ENCODE peak calls at places on chromosomes 13 and 19, in four cellular contexts. I is keratinocyte, Y is GM23338, O is cardiac muscle cell. A is an unnamed sample.

GRCh38 chr13:101552797-101553196 is 100.3 kb downstream of the ITGBL1 start:
- DNase-seq in I (no peak), Y (no peak), O (no peak), A (peak)

GRCh38 chr13:113029487-113030258 is 60.7 kb downstream of the MCF2L start:
- DNase-seq in I (no peak), Y (peak), O (peak), A (no peak)

GRCh38 chr13:76861859-76862258 is 24.3 kb downstream of the KCTD12 start:
- DNase-seq in I (no peak), Y (peak), O (peak), A (no peak)

GRCh38 chr19:45716314-45717130 is 14.2 kb downstream of the FBXO46 start:
- DNase-seq in I (no peak), Y (peak), O (peak), A (no peak)

GRCh38 chr13:50341526-50341925 is 326.3 kb downstream of the KCNRG start:
- DNase-seq in I (no peak), Y (no peak), O (no peak), A (no peak)

GRCh38 chr19:29211562-29212416 is 1.2 kb downstream of the UQCRFS1 start:
- DNase-seq in I (no peak), Y (peak), O (peak), A (peak)

GRCh38 chr13:88071371-88071770 is 400.2 kb downstream of the SLITRK5 start:
- DNase-seq in I (no peak), Y (no peak), O (no peak), A (no peak)

GRCh38 chr19:15123031-15123890 is 16.1 kb downstream of the SYDE1 start:
- DNase-seq in I (no peak), Y (no peak), O (no peak), A (no peak)

GRCh38 chr19:17648097-17648660 is 40.0 kb downstream of the UNC13A start:
- DNase-seq in I (no peak), Y (peak), O (no peak), A (no peak)

GRCh38 chr19:1223018-1223855 is 14.6 kb downstream of the CBARP start:
- DNase-seq in I (no peak), Y (peak), O (no peak), A (no peak)

GRCh38 chr19:19475845-19476828 is 39.2 kb downstream of the TSSK6 start:
- DNase-seq in I (no peak), Y (peak), O (peak), A (no peak)

GRCh38 chr19:28685802-28686201 is 527.1 kb downstream of the UQCRFS1 start:
- DNase-seq in I (no peak), Y (no peak), O (no peak), A (no peak)

GRCh38 chr19:30227661-30228112 is 144.5 kb upstream of the ZNF536 start:
- DNase-seq in I (no peak), Y (peak), O (peak), A (peak)

GRCh38 chr13:82713681-82714405 is 1168.4 kb downstream of the SLITRK1 start:
- DNase-seq in I (no peak), Y (no peak), O (no peak), A (peak)

GRCh38 chr19:45817010-45817724 is 2.1 kb upstream of the RSPH6A start:
- DNase-seq in I (peak), Y (peak), O (peak), A (peak)

GRCh38 chr19:38255759-38256052 is 468 bp downstream of the PPP1R14A start:
- DNase-seq in I (no peak), Y (peak), O (peak), A (no peak)

GRCh38 chr13:110407531-110407930 is 100.4 kb downstream of the COL4A2 start:
- DNase-seq in I (no peak), Y (no peak), O (no peak), A (no peak)

GRCh38 chr19:7497292-7497691 is 8.5 kb upstream of the PEX11G start:
- DNase-seq in I (no peak), Y (peak), O (no peak), A (no peak)

GRCh38 chr19:19040417-19040816 is 7.0 kb downstream of the ARMC6 start:
- DNase-seq in I (no peak), Y (no peak), O (no peak), A (peak)

GRCh38 chr13:23185542-23185941 is 4.8 kb downstream of the SGCG start:
- DNase-seq in I (no peak), Y (no peak), O (no peak), A (no peak)

GRCh38 chr13:109180905-109181425 is 551.6 kb downstream of the MYO16 start:
- DNase-seq in I (no peak), Y (peak), O (no peak), A (peak)
- H3K4me3 ChIP-seq in I (no peak), Y (no peak), O (no peak), A (no peak)

GRCh38 chr19:51125421-51126075 is 842 bp downstream of the SIGLEC9 start:
- DNase-seq in I (no peak), Y (no peak), O (no peak), A (no peak)

GRCh38 chr19:51127032-51127431 is 2.3 kb downstream of the SIGLEC9 start:
- DNase-seq in I (no peak), Y (no peak), O (no peak), A (no peak)

GRCh38 chr19:51123381-51124186 is 1.1 kb upstream of the SIGLEC9 start:
- DNase-seq in I (no peak), Y (no peak), O (no peak), A (no peak)

GRCh38 chr19:51124216-51124615 is 490 bp upstream of the SIGLEC9 start:
- DNase-seq in I (no peak), Y (no peak), O (no peak), A (no peak)

DNA sequence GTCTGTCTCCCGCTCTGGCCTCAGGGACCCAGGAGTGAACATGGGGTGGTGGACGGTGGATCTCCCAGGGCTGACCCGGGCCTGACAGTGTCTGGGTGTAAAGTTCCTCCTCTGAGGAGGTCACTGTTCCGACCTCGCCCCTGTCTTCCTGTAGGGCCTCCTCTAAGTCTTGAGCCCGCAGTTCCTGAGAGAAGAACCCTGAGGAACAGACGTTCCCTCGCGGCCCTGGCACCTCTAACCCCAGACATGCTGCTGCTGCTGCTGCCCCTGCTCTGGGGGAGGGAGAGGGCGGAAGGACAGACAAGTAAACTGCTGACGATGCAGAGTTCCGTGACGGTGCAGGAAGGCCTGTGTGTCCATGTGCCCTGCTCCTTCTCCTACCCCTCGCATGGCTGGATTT is at the start of gene SIGLEC9:
- DNase-seq in I (no peak), Y (no peak), O (no peak), A (no peak)
- H3K27ac ChIP-seq in I (no peak), Y (no peak), O (no peak), A (no peak)

DNA sequence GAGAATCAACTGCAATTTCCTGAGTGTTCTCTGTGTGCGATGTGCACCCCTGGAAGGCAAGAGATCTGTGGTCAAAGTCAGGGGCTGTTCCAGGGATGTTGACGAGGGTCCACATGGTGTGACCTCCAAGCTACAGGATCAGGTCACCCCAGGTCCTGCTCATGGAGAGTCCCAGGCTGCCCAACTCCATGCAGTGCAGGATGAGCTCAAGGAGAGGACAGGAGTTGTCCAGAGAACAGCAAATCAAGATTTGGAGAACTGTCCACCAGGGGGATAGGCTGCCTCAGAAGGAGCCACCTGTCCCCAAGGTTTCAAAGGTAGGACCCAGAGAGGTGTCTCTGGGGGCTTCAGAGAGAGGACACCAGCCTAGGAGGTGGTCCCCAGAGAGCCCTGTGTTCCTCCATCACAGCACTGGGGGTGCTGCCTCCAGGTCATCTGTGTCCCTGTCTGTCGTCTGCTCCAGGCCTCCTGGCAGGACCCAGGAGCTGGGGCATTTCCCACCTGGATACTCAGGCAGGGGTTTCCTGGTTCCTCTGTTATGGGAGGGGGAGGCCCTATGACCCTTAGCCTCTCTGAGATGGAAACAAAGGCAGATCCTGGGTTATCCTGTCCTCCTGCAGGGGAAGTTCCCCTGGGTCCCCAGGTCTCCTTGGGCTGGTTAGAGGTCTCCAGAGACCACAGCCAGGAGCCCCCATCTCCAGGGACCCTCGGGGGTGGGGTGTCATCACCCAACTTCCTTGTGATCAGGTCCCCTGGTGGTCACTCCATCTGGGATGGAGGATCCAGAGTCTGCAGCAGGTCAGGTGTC is 2.1 kb upstream of the CEACAM7 start:
- DNase-seq in I (no peak), Y (peak), O (no peak), A (no peak)
- TF ChIP-seq CTCF in I (no peak), Y (no peak), O (no peak), A (no peak)

DNA sequence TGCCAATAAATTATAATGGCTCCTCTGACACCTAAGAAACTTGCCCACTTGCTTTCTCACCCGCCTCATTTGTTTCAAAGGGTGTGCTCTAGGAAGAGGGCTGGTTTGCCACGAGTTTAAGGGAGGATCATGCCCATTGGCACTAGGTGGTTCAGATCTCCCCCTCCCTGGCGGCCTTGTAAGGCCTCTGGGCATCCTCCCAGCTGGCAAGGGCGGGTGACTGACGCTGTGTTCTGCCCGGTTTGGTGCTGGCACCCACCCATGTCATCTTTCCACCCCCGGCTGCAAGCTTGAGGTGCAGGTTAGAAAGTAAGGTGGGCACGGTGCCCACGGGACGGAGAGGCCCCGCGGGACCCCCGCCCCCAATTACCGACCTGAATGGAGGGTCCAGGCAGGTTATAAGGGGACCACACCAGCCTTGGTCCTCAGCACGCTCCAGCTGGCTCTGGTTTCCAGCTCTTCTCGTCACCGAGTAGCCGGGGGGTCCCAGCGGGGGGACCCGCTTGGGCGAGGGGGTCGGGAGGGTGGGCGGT is 90.4 kb downstream of the PTPRS start:
- DNase-seq in I (no peak), Y (no peak), O (no peak), A (no peak)
- H3K4me3 ChIP-seq in I (no peak), Y (no peak), O (no peak), A (no peak)

GRCh38 chr19:13085673-13086072 is 17.0 kb downstream of the LYL1 start:
- DNase-seq in I (no peak), Y (no peak), O (peak), A (no peak)

GRCh38 chr19:13086341-13086740 is 16.3 kb downstream of the LYL1 start:
- DNase-seq in I (no peak), Y (no peak), O (no peak), A (no peak)

GRCh38 chr19:13083627-13084026 is 19.0 kb downstream of the LYL1 start:
- DNase-seq in I (no peak), Y (no peak), O (no peak), A (no peak)

GRCh38 chr19:13082192-13083007 is 20.3 kb downstream of the LYL1 start:
- DNase-seq in I (no peak), Y (peak), O (peak), A (peak)

DNA sequence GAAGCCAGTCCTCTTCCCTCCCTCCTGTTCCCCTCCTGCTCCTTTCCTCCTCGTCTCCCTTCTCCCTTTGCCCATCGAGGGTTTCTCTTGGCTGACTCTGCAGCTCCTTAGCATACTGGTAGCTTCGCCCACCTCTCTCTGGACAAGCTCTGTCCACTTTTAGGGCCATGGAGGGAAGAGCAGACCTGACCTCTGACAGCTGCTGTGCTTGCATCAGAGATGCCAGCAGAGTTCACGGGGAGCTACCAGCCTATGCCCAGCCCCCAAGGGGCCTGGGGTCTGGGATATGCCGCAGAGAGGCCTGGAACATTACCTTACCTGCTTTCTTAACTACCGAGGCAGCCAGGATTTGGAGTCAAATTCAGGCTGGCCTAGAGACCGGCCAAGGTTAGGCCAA is 19.7 kb downstream of the LYL1 start:
- DNase-seq in I (no peak), Y (no peak), O (no peak), A (no peak)
- H3K27ac ChIP-seq in I (no peak), Y (no peak), O (no peak), A (no peak)

A was measured in brain microvascular endothelial cell.